ENCODE peak calls at places on chromosomes 6 and 20, in six cellular contexts. D is neural progenitor cell, L is PC-3, C is SK-N-SH, S is GM23248, F is HCT116. V is an unnamed sample.

GRCh38 chr6:30238178-30238795 is 25.1 kb upstream of the TRIM26 start:
- DNase-seq in D (peak), L (peak), C (peak), S (peak), F (peak), V (peak)

GRCh38 chr20:18496740-18497592 is at the start of gene RBBP9:
- DNase-seq in D (peak), L (peak), C (peak), S (peak), F (peak), V (peak)

GRCh38 chr6:138287144-138287955 is 69.1 kb upstream of the PBOV1 start:
- DNase-seq in D (peak), L (peak), C (peak), S (peak), F (peak), V (peak)

GRCh38 chr6:96016781-96017180 is 1.0 kb downstream of the FUT9 start:
- DNase-seq in D (no peak), L (no peak), C (no peak), S (no peak), F (no peak), V (no peak)

GRCh38 chr6:25882066-25882496 is 8.0 kb upstream of the SLC17A3 start:
- DNase-seq in D (peak), L (no peak), C (no peak), S (no peak), F (no peak), V (peak)

GRCh38 chr20:38859070-38859690 is 53.7 kb downstream of the PPP1R16B start:
- DNase-seq in D (no peak), L (no peak), C (no peak), S (no peak), F (no peak), V (no peak)

GRCh38 chr20:32621071-32621913 is 36.2 kb upstream of the NOL4L start:
- DNase-seq in D (peak), L (no peak), C (peak), S (no peak), F (peak), V (no peak)

GRCh38 chr6:166438211-166438861 is 55.6 kb upstream of the MPC1 start:
- DNase-seq in D (no peak), L (no peak), C (no peak), S (peak), F (no peak), V (no peak)

GRCh38 chr6:139146317-139146726 is 11.4 kb downstream of the HECA start:
- DNase-seq in D (no peak), L (no peak), C (no peak), S (no peak), F (no peak), V (no peak)

GRCh38 chr6:166814386-166814785 is 142.0 kb downstream of the RNASET2 start:
- DNase-seq in D (no peak), L (no peak), C (no peak), S (no peak), F (no peak), V (no peak)

GRCh38 chr6:37373822-37374514 is 20.2 kb downstream of the RNF8 start:
- DNase-seq in D (no peak), L (no peak), C (no peak), S (peak), F (no peak), V (no peak)

GRCh38 chr6:105522626-105523322 is 119.9 kb upstream of the PREP start:
- DNase-seq in D (no peak), L (peak), C (no peak), S (peak), F (peak), V (peak)

GRCh38 chr20:22339091-22339881 is 245.1 kb downstream of the FOXA2 start:
- DNase-seq in D (peak), L (peak), C (peak), S (peak), F (peak), V (peak)

GRCh38 chr20:35871311-35871771 is 83.0 kb downstream of the SCAND1 start:
- DNase-seq in D (no peak), L (no peak), C (peak), S (peak), F (no peak), V (no peak)

GRCh38 chr6:117547688-117548621 is 54.4 kb downstream of the GOPC start:
- DNase-seq in D (no peak), L (no peak), C (peak), S (no peak), F (no peak), V (no peak)

GRCh38 chr6:75528423-75528822 is 34.8 kb upstream of the FILIP1 start:
- DNase-seq in D (no peak), L (no peak), C (no peak), S (peak), F (no peak), V (no peak)

GRCh38 chr6:155483858-155484257 is 28.2 kb upstream of the NOX3 start:
- DNase-seq in D (no peak), L (no peak), C (no peak), S (peak), F (no peak), V (no peak)

GRCh38 chr20:4014031-4014474 is 1.3 kb downstream of the RNF24 start:
- DNase-seq in D (peak), L (peak), C (peak), S (peak), F (peak), V (peak)

GRCh38 chr20:651713-652610 is 1.0 kb downstream of the SRXN1 start:
- DNase-seq in D (no peak), L (peak), C (no peak), S (peak), F (no peak), V (peak)

GRCh38 chr20:49866051-49866450 is 49.3 kb downstream of the SPATA2 start:
- DNase-seq in D (no peak), L (no peak), C (no peak), S (peak), F (no peak), V (no peak)

GRCh38 chr6:137240168-137240567 is 21.0 kb upstream of the IFNGR1 start:
- DNase-seq in D (no peak), L (no peak), C (no peak), S (peak), F (no peak), V (peak)

GRCh38 chr6:1436334-1437306 is 47.2 kb downstream of the FOXF2 start:
- DNase-seq in D (peak), L (peak), C (peak), S (peak), F (peak), V (peak)

GRCh38 chr6:43699564-43700186 is 12.1 kb upstream of the MRPS18A start:
- DNase-seq in D (no peak), L (peak), C (no peak), S (peak), F (no peak), V (no peak)

GRCh38 chr20:23245553-23246128 is 105.0 kb upstream of the NXT1 start:
- DNase-seq in D (peak), L (peak), C (no peak), S (no peak), F (no peak), V (no peak)

GRCh38 chr6:26351544-26351953 is 13.4 kb upstream of the BTN3A2 start:
- DNase-seq in D (no peak), L (peak), C (no peak), S (peak), F (peak), V (no peak)

GRCh38 chr20:58692579-58693225 is at the start of gene NPEPL1:
- DNase-seq in D (peak), L (peak), C (no peak), S (peak), F (peak), V (peak)

GRCh38 chr6:43923376-43924221 is 153.6 kb downstream of the VEGFA start:
- DNase-seq in D (no peak), L (peak), C (no peak), S (peak), F (peak), V (no peak)

GRCh38 chr6:44489912-44490604 is 102.6 kb downstream of the CDC5L start:
- DNase-seq in D (no peak), L (peak), C (no peak), S (peak), F (peak), V (no peak)

GRCh38 chr20:36149469-36149868 is 5.1 kb upstream of the EPB41L1 start:
- DNase-seq in D (no peak), L (no peak), C (no peak), S (no peak), F (no peak), V (no peak)

GRCh38 chr6:69456086-69456485 is 340.7 kb downstream of the LMBRD1 start:
- DNase-seq in D (peak), L (no peak), C (no peak), S (no peak), F (no peak), V (no peak)
- TF ChIP-seq EZH2phosphoT487 in D (no peak), L (no peak), C (no peak), S (no peak), F (no peak), V (no peak)

GRCh38 chr6:169848946-169849345 is 97.5 kb downstream of the ERMARD start:
- DNase-seq in D (no peak), L (no peak), C (no peak), S (no peak), F (no peak), V (no peak)

GRCh38 chr6:169851641-169852503 is 100.5 kb downstream of the ERMARD start:
- DNase-seq in D (peak), L (peak), C (no peak), S (no peak), F (no peak), V (no peak)

GRCh38 chr6:169850746-169851145 is 99.3 kb downstream of the ERMARD start:
- DNase-seq in D (no peak), L (no peak), C (no peak), S (no peak), F (no peak), V (no peak)

GRCh38 chr6:169849396-169849795 is 98.0 kb downstream of the ERMARD start:
- DNase-seq in D (no peak), L (no peak), C (no peak), S (no peak), F (no peak), V (no peak)

DNA sequence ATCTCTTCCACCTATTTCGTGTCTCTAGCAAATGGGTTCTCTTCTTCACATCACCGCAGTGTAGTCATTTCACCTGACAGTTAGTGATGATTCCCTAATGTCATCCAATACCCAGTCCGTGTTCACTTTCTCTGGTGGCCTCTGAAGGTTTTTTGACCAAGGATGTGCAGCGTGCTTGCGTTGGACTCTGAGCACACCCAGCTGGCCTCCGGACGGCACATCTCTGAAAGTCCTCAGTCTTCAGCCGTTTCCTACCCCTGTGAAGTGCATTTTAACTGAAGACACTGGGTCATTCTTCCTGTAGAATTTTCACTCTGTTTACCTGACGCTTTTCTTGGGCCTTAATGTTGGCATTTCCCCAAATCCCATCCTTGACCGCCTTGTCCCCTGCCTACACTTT is 98.7 kb downstream of the ERMARD start:
- DNase-seq in D (no peak), L (no peak), C (no peak), S (no peak), F (no peak), V (no peak)
- H3K9ac ChIP-seq in D (no peak), L (no peak), C (no peak), S (no peak), F (no peak), V (no peak)

GRCh38 chr6:97757575-97757974 is 474.6 kb upstream of the MMS22L start:
- DNase-seq in D (no peak), L (no peak), C (no peak), S (no peak), F (no peak), V (no peak)
- H3K27ac ChIP-seq in D (no peak), L (no peak), C (no peak), S (no peak), F (no peak), V (no peak)

GRCh38 chr6:84651583-84651982 is 112.8 kb downstream of the TBX18 start:
- DNase-seq in D (no peak), L (no peak), C (no peak), S (no peak), F (no peak), V (no peak)
- TF ChIP-seq EZH2phosphoT487 in D (no peak), L (no peak), C (no peak), S (no peak), F (no peak), V (no peak)

DNA sequence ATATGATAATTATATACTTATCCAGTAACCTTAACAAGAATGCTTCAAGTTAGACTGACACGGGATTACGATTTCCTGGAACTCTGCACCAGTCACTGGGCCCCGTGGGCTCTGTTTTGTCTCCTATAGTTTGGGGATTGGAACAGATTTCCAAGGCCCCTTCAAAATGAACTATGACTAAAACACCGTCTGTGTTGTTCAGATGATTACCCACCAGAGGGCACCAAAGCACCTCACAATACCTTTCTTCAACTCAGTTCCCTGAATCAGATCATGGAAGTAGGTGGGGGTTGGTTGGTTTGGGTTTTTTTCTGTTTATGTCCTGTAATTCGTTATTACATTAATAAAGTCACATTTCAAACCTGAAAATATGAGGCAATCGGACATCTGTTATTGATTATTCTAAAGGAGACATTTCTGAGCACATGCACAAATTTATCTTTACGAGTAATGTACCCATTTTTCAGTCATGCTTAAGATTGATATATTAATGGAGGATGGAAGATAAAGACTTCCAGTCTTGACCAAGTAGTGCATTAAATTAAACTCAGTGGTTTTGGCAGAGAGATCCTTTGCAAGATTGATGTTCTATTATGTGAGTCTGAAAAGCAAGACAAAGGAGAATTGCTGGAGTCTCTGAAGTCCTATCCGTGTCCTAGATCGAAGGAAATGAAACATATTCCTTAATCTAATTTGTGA is 112.0 kb upstream of the COL21A1 start:
- DNase-seq in D (peak), L (peak), C (peak), S (peak), F (peak), V (peak)
- H3K9ac ChIP-seq in D (no peak), L (no peak), C (no peak), S (no peak), F (no peak), V (no peak)

V was measured in MM.1S.